ENCODE peak calls at places on chromosomes 12 and 14, in eight cellular contexts. A, E, H, O, U, V, X and I are unnamed samples.

GRCh38 chr12:79344855-79345840 is 345.6 kb downstream of the PAWR start:
- DNase-seq in A (no peak), E (no peak), H (no peak), O (peak), U (peak), V (no peak), X (no peak), I (no peak)

GRCh38 chr12:95173392-95174251 is 43.6 kb downstream of the FGD6 start:
- DNase-seq in A (peak), E (peak), H (no peak), O (no peak), U (peak), V (no peak), X (no peak), I (peak)

GRCh38 chr12:1865284-1865866 is 45.0 kb downstream of the LRTM2 start:
- DNase-seq in A (no peak), E (no peak), H (no peak), O (peak), U (no peak), V (no peak), X (no peak), I (no peak)

GRCh38 chr14:30132201-30132600 is 204.6 kb upstream of the PRKD1 start:
- DNase-seq in A (no peak), E (no peak), H (no peak), O (no peak), U (no peak), V (no peak), X (no peak), I (no peak)

GRCh38 chr12:69154585-69155363 is 84.6 kb upstream of the CPSF6 start:
- DNase-seq in A (peak), E (peak), H (no peak), O (peak), U (peak), V (peak), X (peak), I (peak)

GRCh38 chr14:61280526-61281185 is 482 bp downstream of the TMEM30B start:
- DNase-seq in A (no peak), E (peak), H (no peak), O (peak), U (no peak), V (no peak), X (peak), I (peak)

GRCh38 chr12:20494803-20495202 is 126.5 kb downstream of the PDE3A start:
- DNase-seq in A (no peak), E (no peak), H (no peak), O (no peak), U (no peak), V (no peak), X (no peak), I (no peak)

GRCh38 chr12:22215467-22216253 is 118.8 kb downstream of the ST8SIA1 start:
- DNase-seq in A (peak), E (no peak), H (no peak), O (no peak), U (no peak), V (no peak), X (no peak), I (no peak)

GRCh38 chr12:66693901-66694513 is 15.1 kb upstream of the GRIP1 start:
- DNase-seq in A (peak), E (no peak), H (peak), O (peak), U (peak), V (no peak), X (peak), I (no peak)

GRCh38 chr12:12546314-12546772 is 16.3 kb downstream of the DUSP16 start:
- DNase-seq in A (no peak), E (no peak), H (no peak), O (no peak), U (no peak), V (no peak), X (no peak), I (no peak)

GRCh38 chr14:50228313-50228712 is 3.1 kb downstream of the SOS2 start:
- DNase-seq in A (no peak), E (no peak), H (no peak), O (no peak), U (no peak), V (no peak), X (no peak), I (no peak)